ENCODE peak calls at places on chromosome 14, in seven cellular contexts. W is mesendoderm; D is tibial artery; X is Peyer's patch; Y is effector memory CD4-positive, alpha-beta T cell; I is CD4-positive, CD25-positive, alpha-beta regulatory T cell; L is endothelial cell of umbilical vein. N is an unnamed sample. For H3K4me1, the result is how much of the 10 kb centered on the place peaks cover.

GRCh38 chr14:100442036-100442435 is 118.9 kb downstream of the SLC25A47 start:
- DNase-seq in W (no peak), D (no peak), L (no peak), I (no peak), X (no peak), Y (no peak), N (no peak)

GRCh38 chr14:93116676-93117200 is 1.0 kb upstream of the ITPK1 start:
- DNase-seq in L (no peak), W (no peak), I (no peak), D (no peak), X (no peak), Y (no peak), N (no peak)

GRCh38 chr14:99391671-99392070 is 89.0 kb downstream of the SETD3 start:
- DNase-seq in W (no peak), Y (no peak), X (no peak), I (no peak), D (no peak), L (peak), N (no peak)

GRCh38 chr14:29584992-29585391 is 342.7 kb downstream of the PRKD1 start:
- DNase-seq in I (no peak), Y (no peak), L (peak), D (peak), W (peak), X (no peak), N (peak)

GRCh38 chr14:93778453-93778852 is 9.8 kb downstream of the PRIMA1 start:
- DNase-seq in X (no peak), D (no peak), W (no peak), I (no peak), Y (no peak), L (no peak), N (no peak)

GRCh38 chr14:22567437-22567836 is 21.6 kb downstream of the DAD1 start:
- DNase-seq in Y (no peak), W (no peak), X (no peak), D (no peak), I (no peak), L (no peak), N (no peak)

GRCh38 chr14:101101456-101102056 is 198.0 kb upstream of the RTL1 start:
- DNase-seq in L (no peak), D (peak), W (peak), X (peak), Y (no peak), I (no peak), N (no peak)

GRCh38 chr14:102096569-102097188 is 9.8 kb upstream of the HSP90AA1 start:
- DNase-seq in W (peak), L (peak), Y (peak), D (peak), I (peak), X (peak), N (peak)

GRCh38 chr14:99574099-99574880 is 29.7 kb downstream of the CCDC85C start:
- DNase-seq in I (no peak), W (peak), L (no peak), D (no peak), Y (no peak), X (peak), N (peak)

GRCh38 chr14:53494587-53494986 is 341.5 kb upstream of the DDHD1 start:
- DNase-seq in I (no peak), L (no peak), Y (no peak), X (no peak), D (no peak), W (no peak), N (no peak)

GRCh38 chr14:52974406-52974805 is 23.6 kb upstream of the FERMT2 start:
- DNase-seq in L (no peak), W (no peak), D (no peak), Y (no peak), X (no peak), I (no peak), N (no peak)

GRCh38 chr14:91029451-91030217 is 30.8 kb downstream of the RPS6KA5 start:
- DNase-seq in D (no peak), L (peak), W (peak), X (no peak), I (no peak), Y (no peak), N (no peak)

GRCh38 chr14:101187017-101187815 is 283.7 kb upstream of the RTL1 start:
- DNase-seq in X (no peak), I (no peak), D (no peak), W (peak), Y (no peak), L (no peak), N (no peak)

GRCh38 chr14:52862652-52863338 is 71.4 kb upstream of the GNPNAT1 start:
- DNase-seq in I (no peak), Y (no peak), W (peak), L (peak), D (no peak), X (no peak), N (no peak)

GRCh38 chr14:105146181-105146975 is 22.2 kb downstream of the JAG2 start:
- DNase-seq in L (no peak), X (no peak), I (no peak), Y (no peak), W (no peak), D (peak), N (peak)

GRCh38 chr14:41303506-41303905 is 303.2 kb upstream of the LRFN5 start:
- DNase-seq in I (no peak), D (no peak), W (no peak), X (no peak), Y (no peak), L (no peak), N (no peak)

GRCh38 chr14:100994082-100994481 is 90.6 kb upstream of the RTL1 start:
- DNase-seq in L (peak), I (no peak), Y (no peak), X (no peak), D (no peak), W (no peak), N (no peak)

GRCh38 chr14:50675597-50675996 is 7.5 kb upstream of the SAV1 start:
- DNase-seq in L (no peak), X (no peak), W (peak), I (no peak), D (no peak), Y (no peak), N (no peak)

GRCh38 chr14:55533960-55534359 is 46.0 kb upstream of the KTN1 start:
- DNase-seq in L (no peak), D (no peak), W (no peak), I (no peak), X (no peak), Y (no peak), N (no peak)

GRCh38 chr14:105119410-105120025 is 49.1 kb downstream of the JAG2 start:
- DNase-seq in L (no peak), D (no peak), W (no peak), X (no peak), I (no peak), Y (no peak), N (no peak)

GRCh38 chr14:74571901-74572828 is 39.9 kb downstream of the LTBP2 start:
- DNase-seq in L (peak), W (no peak), D (peak), Y (no peak), X (no peak), I (no peak), N (no peak)

GRCh38 chr14:105850853-105851581 is 324.6 kb downstream of the TMEM121 start:
- DNase-seq in W (no peak), L (no peak), D (peak), X (peak), I (no peak), Y (no peak), N (no peak)

GRCh38 chr14:20413785-20414117 is 450 bp upstream of the TEP1 start:
- DNase-seq in W (peak), X (peak), L (peak), I (no peak), D (no peak), Y (no peak), N (no peak)

GRCh38 chr14:101917413-101918124 is 46.8 kb upstream of the DYNC1H1 start:
- DNase-seq in I (no peak), Y (no peak), W (no peak), X (no peak), L (no peak), D (no peak), N (no peak)

GRCh38 chr14:24246765-24247212 is 4.4 kb upstream of the TINF2 start:
- DNase-seq in X (no peak), I (no peak), D (no peak), L (no peak), Y (no peak), W (no peak), N (no peak)

GRCh38 chr14:24252289-24253124 is 10.1 kb upstream of the TINF2 start:
- DNase-seq in X (no peak), Y (no peak), D (no peak), W (no peak), I (no peak), L (no peak), N (no peak)

GRCh38 chr14:24249230-24250021 is 7.0 kb upstream of the TINF2 start:
- DNase-seq in I (no peak), D (no peak), Y (no peak), W (no peak), L (no peak), X (no peak), N (no peak)

GRCh38 chr14:24251880-24252288 is 9.5 kb upstream of the TINF2 start:
- DNase-seq in I (no peak), L (peak), D (no peak), Y (no peak), X (peak), W (no peak), N (no peak)

GRCh38 chr14:24250354-24250753 is 7.9 kb upstream of the TINF2 start:
- DNase-seq in W (no peak), D (no peak), Y (no peak), L (no peak), I (no peak), X (no peak), N (no peak)
- H3K4me1 ChIP-seq in W (under half), D (under half), Y (under half), L (under half), I (under half), X (under half), N (under half)

GRCh38 chr14:61146896-61147295 is 134.2 kb downstream of the TMEM30B start:
- DNase-seq in W (no peak), X (no peak), I (no peak), D (no peak), L (no peak), Y (no peak), N (no peak)
- H3K4me1 ChIP-seq in W (under half), X (under half), I (under half), D (under half), L (under half), Y (under half), N (under half)

DNA sequence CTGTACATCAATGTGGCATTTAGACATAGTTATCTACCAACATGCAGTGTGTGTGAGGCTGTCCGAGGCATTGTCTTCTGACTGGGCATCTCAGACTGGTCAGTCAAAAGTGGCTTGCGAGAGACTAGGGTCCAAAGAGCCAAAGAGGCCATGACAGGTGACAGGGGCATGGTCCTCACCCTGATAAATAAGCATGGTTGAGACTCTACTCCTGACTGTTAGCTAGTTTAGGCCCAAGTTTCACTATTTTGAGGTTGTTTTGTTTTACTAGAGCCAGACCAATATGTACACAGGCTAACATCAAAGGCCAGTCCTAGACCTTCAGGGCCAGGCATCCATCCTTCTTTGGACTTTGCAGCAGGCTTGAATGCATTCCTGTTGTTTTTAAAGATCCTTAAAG is 76.9 kb upstream of the SRSF5 start:
- DNase-seq in L (no peak), I (no peak), D (no peak), X (no peak), W (no peak), Y (no peak), N (no peak)
- H3K4me1 ChIP-seq in L (under half), I (under half), D (under half), X (under half), W (under half), Y (under half), N (half or more)

DNA sequence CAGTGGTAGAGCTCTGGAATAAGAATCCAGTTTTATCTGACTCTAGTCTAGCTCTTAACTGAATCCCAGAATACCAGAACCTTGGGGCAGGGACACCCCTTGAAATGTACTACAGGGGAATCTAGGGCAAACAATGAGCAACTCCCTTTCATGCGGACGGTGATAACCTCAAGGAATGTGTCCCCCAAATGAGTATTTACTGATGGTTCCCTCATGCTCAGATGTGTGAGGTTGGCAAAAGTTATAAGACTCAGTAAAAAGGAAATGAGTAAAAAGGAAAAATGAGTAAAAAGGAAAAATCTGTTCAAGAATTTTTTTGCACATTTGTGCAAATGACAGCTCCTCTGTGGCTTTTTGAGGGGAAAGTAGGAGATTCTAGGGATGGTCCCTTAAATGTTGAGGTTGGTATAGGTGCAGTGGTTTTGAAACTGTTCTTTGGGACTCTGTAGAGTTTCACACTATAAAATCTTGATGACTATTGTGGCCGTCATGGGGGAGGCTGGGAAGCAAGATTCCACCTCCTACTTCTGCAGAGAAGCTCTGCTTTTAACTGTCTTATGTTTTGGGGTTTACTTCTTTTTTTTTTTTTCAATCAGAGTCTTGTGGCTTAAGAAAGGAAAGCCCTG is 58.6 kb downstream of the NRXN3 start:
- DNase-seq in X (no peak), Y (no peak), W (no peak), L (no peak), I (no peak), D (no peak), N (no peak)
- H3K4me1 ChIP-seq in X (under half), Y (under half), W (under half), L (under half), I (under half), D (under half), N (under half)

GRCh38 chr14:59331217-59331616 is 134.0 kb downstream of the GPR135 start:
- DNase-seq in X (no peak), I (no peak), L (no peak), Y (no peak), D (no peak), W (peak), N (no peak)
- H3K4me1 ChIP-seq in X (under half), I (under half), L (under half), Y (under half), D (under half), W (under half), N (half or more)

GRCh38 chr14:63563370-63564026 is 20.3 kb upstream of the PPP2R5E start:
- DNase-seq in W (peak), X (no peak), D (no peak), Y (no peak), I (no peak), L (peak), N (no peak)
- H3K4me1 ChIP-seq in W (under half), X (under half), D (under half), Y (under half), I (under half), L (under half), N (under half)

GRCh38 chr14:78512021-78512420 is 341.8 kb downstream of the NRXN3 start:
- DNase-seq in W (no peak), X (no peak), I (no peak), D (no peak), L (no peak), Y (no peak), N (no peak)
- H3K4me1 ChIP-seq in W (under half), X (under half), I (under half), D (under half), L (under half), Y (under half), N (under half)